ENCODE peak calls at places on chromosomes 3 and 15, in nine cellular contexts. F, Q, V, O, S, M, C, Z and R are unnamed samples.
A peak's percentile ranks its signal among the peaks of the same experiment; 100 is the strongest.

GRCh38 chr3:59392116-59392515 is 342.3 kb upstream of the CFAP20DC start:
- DNase-seq in F (no peak), Q (peak; percentile 56), V (no peak), O (no peak), S (no peak), M (no peak), C (no peak), Z (no peak), R (no peak)

GRCh38 chr15:53844634-53845033 is 85.2 kb upstream of the WDR72 start:
- DNase-seq in F (no peak), Q (no peak), V (no peak), O (no peak), S (no peak), M (no peak), C (no peak), Z (no peak), R (no peak)

GRCh38 chr3:72452745-72453144 is 395.5 kb downstream of the SHQ1 start:
- DNase-seq in F (no peak), Q (no peak), V (no peak), O (no peak), S (no peak), M (no peak), C (no peak), Z (no peak), R (no peak)

GRCh38 chr3:174548841-174549623 is 310.1 kb upstream of the NAALADL2 start:
- DNase-seq in F (no peak), Q (no peak), V (no peak), O (no peak), S (no peak), M (no peak), C (no peak), Z (no peak), R (no peak)

GRCh38 chr15:34279341-34279740 is 54.5 kb downstream of the EMC4 start:
- DNase-seq in F (no peak), Q (no peak), V (no peak), O (no peak), S (no peak), M (no peak), C (no peak), Z (no peak), R (no peak)

GRCh38 chr15:60418095-60418494 is 20.3 kb upstream of the ANXA2 start:
- DNase-seq in F (no peak), Q (no peak), V (no peak), O (no peak), S (no peak), M (no peak), C (no peak), Z (no peak), R (no peak)

GRCh38 chr3:50658416-50658815 is 16.3 kb upstream of the DOCK3 start:
- DNase-seq in F (no peak), Q (no peak), V (no peak), O (peak; percentile 27), S (no peak), M (peak; percentile 40), C (no peak), Z (no peak), R (no peak)

GRCh38 chr3:192128922-192129321 is 598.4 kb downstream of the FGF12 start:
- DNase-seq in F (no peak), Q (no peak), V (no peak), O (no peak), S (no peak), M (no peak), C (no peak), Z (no peak), R (no peak)

GRCh38 chr3:189569473-189569872 is 61.7 kb upstream of the TP63 start:
- DNase-seq in F (no peak), Q (no peak), V (no peak), O (no peak), S (no peak), M (no peak), C (no peak), Z (no peak), R (no peak)

GRCh38 chr3:74546426-74546825 is 68.0 kb downstream of the CNTN3 start:
- DNase-seq in F (no peak), Q (no peak), V (no peak), O (no peak), S (no peak), M (no peak), C (no peak), Z (no peak), R (peak; percentile 36)

GRCh38 chr3:178084938-178085816 is 451.1 kb upstream of the KCNMB2 start:
- DNase-seq in F (no peak), Q (peak; percentile 81), V (peak; percentile 87), O (peak; percentile 79), S (no peak), M (peak; percentile 84), C (peak; percentile 35), Z (no peak), R (peak; percentile 93)

GRCh38 chr15:52417501-52417900 is 111.2 kb downstream of the MYO5A start:
- DNase-seq in F (no peak), Q (no peak), V (no peak), O (no peak), S (no peak), M (no peak), C (no peak), Z (no peak), R (peak; percentile 53)

GRCh38 chr3:125125822-125126245 is 70.0 kb upstream of the HEG1 start:
- DNase-seq in F (peak; percentile 58), Q (peak; percentile 78), V (no peak), O (no peak), S (no peak), M (no peak), C (no peak), Z (no peak), R (peak; percentile 57)

GRCh38 chr15:70098461-70099166 is 897 bp upstream of the TLE3 start:
- DNase-seq in F (no peak), Q (peak; percentile 79), V (no peak), O (peak; percentile 86), S (no peak), M (peak; percentile 83), C (no peak), Z (peak; percentile 19), R (no peak)

GRCh38 chr15:52233405-52233804 is 42.2 kb upstream of the GNB5 start:
- DNase-seq in F (no peak), Q (no peak), V (no peak), O (no peak), S (no peak), M (no peak), C (no peak), Z (no peak), R (peak; percentile 28)

GRCh38 chr3:2356298-2356950 is 257.8 kb downstream of the CNTN4 start:
- DNase-seq in F (no peak), Q (no peak), V (no peak), O (no peak), S (no peak), M (no peak), C (no peak), Z (no peak), R (no peak)

GRCh38 chr3:170002231-170002630 is 35.6 kb upstream of the GPR160 start:
- DNase-seq in F (no peak), Q (no peak), V (no peak), O (no peak), S (no peak), M (no peak), C (no peak), Z (no peak), R (no peak)